ENCODE peak calls at places on chromosomes 4 and X, in six cellular contexts. P, U, F, M, I and W are unnamed samples. For H3F3A, the result is how much of the 10 kb centered on the place peaks cover.

GRCh38 chr4:21790437-21791029 is 158.0 kb downstream of the KCNIP4 start:
- DNase-seq in P (peak), I (peak), M (no peak), F (peak), U (peak), W (peak)

GRCh38 chr4:108988514-108989195 is 225.8 kb upstream of the ETNPPL start:
- DNase-seq in M (no peak), F (peak), P (no peak), U (no peak), I (no peak), W (no peak)

GRCh38 chr4:121668368-121669162 is 28.2 kb downstream of the ANXA5 start:
- DNase-seq in F (peak), I (no peak), M (no peak), P (no peak), U (peak), W (no peak)

GRCh38 chr4:111854494-111855087 is 290.7 kb upstream of the FAM241A start:
- DNase-seq in F (peak), U (peak), P (peak), M (peak), I (peak), W (peak)

GRCh38 chrX:124274438-124275166 is 57.9 kb upstream of the TEX13D start:
- DNase-seq in U (no peak), M (no peak), P (peak), F (no peak), I (no peak), W (peak)

GRCh38 chrX:148459343-148459742 is 41.1 kb upstream of the AFF2 start:
- DNase-seq in M (no peak), I (no peak), F (no peak), U (no peak), P (no peak), W (no peak)

GRCh38 chr4:20456416-20456815 is 204.7 kb downstream of the SLIT2 start:
- DNase-seq in M (no peak), P (no peak), I (no peak), F (peak), U (peak), W (peak)

GRCh38 chrX:17459008-17459407 is 84.0 kb downstream of the NHS start:
- DNase-seq in I (no peak), F (peak), M (no peak), P (no peak), U (no peak), W (no peak)

GRCh38 chrX:106331606-106332005 is 163.5 kb downstream of the PWWP3B start:
- DNase-seq in P (no peak), F (no peak), I (no peak), U (no peak), M (no peak), W (no peak)

GRCh38 chr4:186037692-186038658 is 31.0 kb upstream of the TLR3 start:
- DNase-seq in I (peak), F (peak), M (peak), P (peak), U (peak), W (peak)

GRCh38 chr4:118278473-118279274 is 74.1 kb downstream of the PRSS12 start:
- DNase-seq in U (peak), F (peak), M (peak), P (peak), I (peak), W (peak)

GRCh38 chr4:118279920-118280432 is 72.8 kb downstream of the PRSS12 start:
- DNase-seq in P (no peak), F (no peak), I (no peak), U (no peak), M (no peak), W (no peak)

GRCh38 chr4:118279328-118279727 is 73.5 kb downstream of the PRSS12 start:
- DNase-seq in U (no peak), P (no peak), F (no peak), M (no peak), I (no peak), W (no peak)

GRCh38 chr4:118281611-118282442 is 71.0 kb downstream of the PRSS12 start:
- DNase-seq in U (no peak), P (peak), M (no peak), I (no peak), F (peak), W (no peak)

DNA sequence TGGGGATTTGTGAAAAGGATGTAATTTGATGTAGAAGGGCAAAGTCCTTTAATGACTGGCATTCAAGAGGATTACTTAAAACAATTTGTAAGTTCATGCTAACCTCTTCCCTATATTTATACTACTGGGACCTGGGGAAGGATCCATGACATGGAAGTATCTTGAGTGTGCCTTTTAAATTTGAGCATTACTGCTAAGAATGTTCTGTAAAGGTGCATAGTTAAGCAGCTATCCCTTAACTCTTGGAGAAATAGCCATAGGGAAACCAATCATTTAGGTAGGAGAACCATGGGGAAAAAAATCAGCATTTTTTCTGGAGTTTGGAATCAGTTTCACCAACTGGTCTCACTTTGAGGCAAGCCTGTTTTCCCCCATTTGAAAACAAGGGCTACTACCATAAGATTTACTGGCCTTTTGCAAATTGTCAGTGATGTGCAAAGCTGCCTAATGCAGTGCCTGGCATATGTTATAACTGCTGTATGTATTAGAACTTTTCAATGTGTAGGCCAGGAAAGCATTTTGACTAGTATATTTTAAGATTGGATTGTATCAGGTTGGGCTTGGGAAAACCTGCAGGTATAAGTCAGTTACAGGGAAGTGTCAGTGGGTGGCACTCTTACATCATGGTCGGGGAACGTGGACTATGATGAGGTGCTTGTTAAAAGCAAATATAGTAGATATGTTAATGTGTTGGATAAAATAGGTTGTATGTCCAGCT is 72.1 kb downstream of the PRSS12 start:
- DNase-seq in P (peak), U (peak), M (peak), F (peak), I (peak), W (peak)
- H3F3A ChIP-seq in P (under half), U (under half), M (under half), F (half or more), I (half or more), W (under half)

DNA sequence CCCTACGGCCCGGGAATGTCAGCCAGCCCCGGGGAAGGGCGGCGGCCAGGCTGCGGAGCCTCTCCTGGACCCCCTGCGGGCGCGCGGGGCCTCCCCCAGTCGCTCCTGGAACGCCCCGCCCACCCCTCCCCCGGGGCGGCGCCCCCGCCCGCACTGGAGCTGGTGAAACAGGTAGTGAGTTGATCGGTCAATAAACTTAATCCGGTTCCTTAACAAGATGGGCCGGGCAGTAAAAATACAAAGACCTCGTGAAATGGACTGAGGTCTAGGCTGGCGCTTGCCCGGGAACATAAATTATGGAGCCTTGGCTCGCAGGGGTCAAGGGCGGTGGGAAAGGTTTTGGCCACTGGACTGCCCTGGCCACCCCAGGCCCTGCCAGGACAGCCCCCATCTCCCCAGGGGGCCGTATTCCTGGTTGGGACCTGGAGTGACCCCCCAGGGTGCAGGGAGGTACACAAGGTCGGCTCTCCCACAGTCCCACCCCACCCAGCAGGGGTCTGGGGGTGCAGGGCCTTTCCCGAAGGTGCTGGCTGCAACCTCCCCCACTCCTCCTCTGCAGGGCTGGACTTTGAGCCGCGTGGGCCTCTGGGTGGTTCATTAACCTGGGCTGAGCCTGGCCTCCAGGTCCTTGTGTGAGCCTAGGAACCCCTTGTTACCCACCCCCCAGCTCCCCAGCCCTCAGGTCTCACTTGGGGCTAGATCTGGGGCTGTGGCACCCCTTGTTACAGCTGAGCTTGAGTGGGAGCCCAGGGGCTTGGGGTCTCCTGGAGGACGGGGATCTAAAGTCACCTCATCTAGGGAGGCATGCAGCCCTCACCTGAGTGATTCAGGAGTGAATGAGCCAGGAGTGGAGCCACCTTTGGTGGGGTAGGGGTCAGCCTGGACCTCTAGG is 2.5 kb downstream of the FGFR3 start:
- DNase-seq in P (no peak), U (no peak), F (no peak), M (no peak), I (no peak), W (peak)
- TF ChIP-seq EZH2 in P (no peak), U (no peak), F (no peak), M (no peak), I (no peak), W (no peak)

DNA sequence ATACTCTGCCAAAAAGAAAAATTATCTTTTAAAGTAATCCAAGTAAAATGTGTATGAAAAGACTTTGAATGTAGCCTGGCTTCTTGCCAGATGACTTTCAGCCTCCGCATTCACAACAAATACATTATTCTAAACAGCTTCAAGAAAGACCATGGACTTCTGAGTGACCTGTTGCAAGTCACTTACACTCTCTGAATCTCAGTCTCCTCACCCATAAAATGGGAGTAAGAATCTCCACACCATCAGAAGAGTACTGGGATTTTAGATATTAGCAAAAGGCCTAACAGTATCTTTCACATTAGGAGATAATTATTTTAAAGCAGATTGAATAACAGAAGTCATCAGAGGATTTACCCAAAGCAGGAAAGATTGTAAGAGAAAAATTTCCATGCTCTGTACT is 2.4 kb downstream of the ADAMTS3 start:
- DNase-seq in M (no peak), F (no peak), P (no peak), I (no peak), U (no peak), W (no peak)
- H3K27ac ChIP-seq in M (no peak), F (no peak), P (no peak), I (no peak), U (no peak), W (no peak)

GRCh38 chr4:82421796-82422560 is 8.3 kb downstream of the HNRNPDL start:
- DNase-seq in M (no peak), I (no peak), P (no peak), U (no peak), F (no peak), W (peak)
- H3F3A ChIP-seq in M (half or more), I (half or more), P (half or more), U (under half), F (half or more), W (under half)

GRCh38 chr4:41881931-41882621 is 53.2 kb upstream of the TMEM33 start:
- DNase-seq in I (peak), M (peak), P (peak), F (peak), U (no peak), W (peak)
- TF ChIP-seq EZH2 in I (no peak), M (no peak), P (peak), F (peak), U (no peak), W (peak)

GRCh38 chr4:174716986-174717770 is 111.9 kb downstream of the GLRA3 start:
- DNase-seq in M (no peak), F (no peak), I (no peak), P (no peak), U (no peak), W (no peak)

GRCh38 chr4:174714393-174715211 is 114.4 kb downstream of the GLRA3 start:
- DNase-seq in F (peak), U (peak), P (peak), I (peak), M (peak), W (peak)

GRCh38 chr4:174713181-174713580 is 115.9 kb downstream of the GLRA3 start:
- DNase-seq in F (no peak), M (no peak), P (peak), I (no peak), U (no peak), W (peak)

GRCh38 chr4:174713821-174714220 is 115.2 kb downstream of the GLRA3 start:
- DNase-seq in U (no peak), F (peak), I (no peak), P (no peak), M (no peak), W (no peak)

GRCh38 chr4:174717788-174718187 is 111.3 kb downstream of the GLRA3 start:
- DNase-seq in F (no peak), M (no peak), P (no peak), U (no peak), I (no peak), W (no peak)
- H3K27ac ChIP-seq in F (no peak), M (no peak), P (no peak), U (no peak), I (no peak), W (no peak)

DNA sequence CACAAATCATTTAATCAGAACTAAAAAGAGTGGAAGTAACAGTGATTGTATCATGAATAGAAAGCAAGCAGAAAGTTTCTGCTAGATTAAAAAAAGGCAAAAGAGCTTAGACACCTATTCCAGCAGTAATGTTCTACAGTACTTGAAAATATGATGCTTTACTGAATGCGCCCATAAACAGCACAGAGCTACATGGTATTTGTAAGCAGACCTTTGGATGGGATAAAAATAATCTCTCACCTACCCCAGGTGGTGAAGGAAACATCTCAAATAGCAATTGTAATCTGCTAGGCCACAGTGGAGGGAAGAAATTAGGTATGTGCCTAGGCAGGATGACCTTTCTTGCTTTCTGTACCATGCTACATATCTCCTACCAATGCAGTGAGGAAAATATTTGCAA is 280.9 kb upstream of the PRKX start:
- DNase-seq in M (no peak), U (no peak), F (no peak), I (no peak), P (no peak), W (no peak)
- H3F3A ChIP-seq in M (under half), U (under half), F (under half), I (under half), P (under half), W (under half)

GRCh38 chrX:80984118-80984517 is 174.4 kb upstream of the BRWD3 start:
- DNase-seq in F (no peak), P (no peak), U (no peak), I (no peak), M (no peak), W (no peak)
- TF ChIP-seq EZH2 in F (no peak), P (no peak), U (no peak), I (no peak), M (no peak), W (no peak)

GRCh38 chrX:20141281-20142220 is at the start of gene EIF1AX:
- DNase-seq in P (peak), U (peak), I (peak), F (peak), M (peak), W (peak)

GRCh38 chrX:20143111-20143510 is 1.5 kb upstream of the EIF1AX start:
- DNase-seq in I (no peak), M (no peak), F (no peak), U (no peak), P (no peak), W (no peak)

GRCh38 chrX:20139966-20140365 is 1.7 kb downstream of the EIF1AX start:
- DNase-seq in I (no peak), P (no peak), U (peak), M (no peak), F (peak), W (no peak)

GRCh38 chrX:20143539-20143938 is 1.9 kb upstream of the EIF1AX start:
- DNase-seq in U (no peak), M (no peak), I (peak), P (no peak), F (no peak), W (no peak)

GRCh38 chrX:20140410-20140809 is 1.2 kb downstream of the EIF1AX start:
- DNase-seq in I (no peak), U (no peak), F (peak), M (no peak), P (no peak), W (no peak)
- H3K27ac ChIP-seq in I (no peak), U (no peak), F (peak), M (no peak), P (no peak), W (no peak)

GRCh38 chrX:12954376-12954775 is 20.5 kb upstream of the TMSB4X start:
- DNase-seq in M (no peak), F (no peak), I (no peak), U (no peak), P (no peak), W (no peak)
- H3F3A ChIP-seq in M (under half), F (under half), I (under half), U (under half), P (under half), W (under half)